ENCODE peak calls at places on chromosomes 1 and 21, in ten cellular contexts. One of them, this sample, is unnamed.

GRCh38 chr1:220874201-220874655 is 5.0 kb upstream of the HLX start:
- DNase-seq in lower lobe of right lung: no peak
- DNase-seq in NCI-H510A treated with DMSO at 0.1 percent for 48 hours: peak; percentile 37
- DNase-seq in HTR-8/SVneo: peak; percentile 65
- DNase-seq in iris pigment epithelial cell: peak; percentile 53
- DNase-seq in EL: peak; percentile 58
- DNase-seq in left ventricle myocardium inferior: no peak
- DNase-seq in HAP-1: peak; percentile 32
- DNase-seq in kidney tubule cell: peak; percentile 29
- DNase-seq in LHCN-M2: peak; percentile 63
- DNase-seq in this sample: peak; percentile 55

GRCh38 chr1:58785424-58786058 is 1.7 kb upstream of the JUN start:
- DNase-seq in HAP-1: no peak
- DNase-seq in left ventricle myocardium inferior: peak; percentile 63
- DNase-seq in kidney tubule cell: peak; percentile 96
- DNase-seq in EL: peak; percentile 64
- DNase-seq in lower lobe of right lung: peak; percentile 80
- DNase-seq in iris pigment epithelial cell: peak; percentile 54
- DNase-seq in NCI-H510A treated with DMSO at 0.1 percent for 48 hours: peak; percentile 98
- DNase-seq in HTR-8/SVneo: no peak
- DNase-seq in LHCN-M2: peak; percentile 88
- DNase-seq in this sample: peak; percentile 87

GRCh38 chr1:77412794-77413530 is 131.1 kb downstream of the AK5 start:
- DNase-seq in HAP-1: no peak
- DNase-seq in iris pigment epithelial cell: no peak
- DNase-seq in EL: no peak
- DNase-seq in HTR-8/SVneo: no peak
- DNase-seq in lower lobe of right lung: no peak
- DNase-seq in left ventricle myocardium inferior: no peak
- DNase-seq in kidney tubule cell: no peak
- DNase-seq in LHCN-M2: no peak
- DNase-seq in NCI-H510A treated with DMSO at 0.1 percent for 48 hours: no peak
- DNase-seq in this sample: no peak

GRCh38 chr1:95407864-95408291 is 173.9 kb downstream of the RWDD3 start:
- DNase-seq in LHCN-M2: no peak
- DNase-seq in NCI-H510A treated with DMSO at 0.1 percent for 48 hours: no peak
- DNase-seq in HAP-1: peak; percentile 56
- DNase-seq in kidney tubule cell: no peak
- DNase-seq in EL: no peak
- DNase-seq in left ventricle myocardium inferior: no peak
- DNase-seq in lower lobe of right lung: no peak
- DNase-seq in HTR-8/SVneo: no peak
- DNase-seq in iris pigment epithelial cell: no peak
- DNase-seq in this sample: no peak

GRCh38 chr21:45291613-45292398 is 4.1 kb upstream of the POFUT2 start:
- DNase-seq in LHCN-M2: no peak
- DNase-seq in kidney tubule cell: no peak
- DNase-seq in lower lobe of right lung: peak; percentile 50
- DNase-seq in NCI-H510A treated with DMSO at 0.1 percent for 48 hours: no peak
- DNase-seq in iris pigment epithelial cell: no peak
- DNase-seq in HAP-1: no peak
- DNase-seq in HTR-8/SVneo: no peak
- DNase-seq in left ventricle myocardium inferior: no peak
- DNase-seq in EL: no peak
- DNase-seq in this sample: no peak

GRCh38 chr21:17688912-17689874 is 76.5 kb upstream of the BTG3 start:
- DNase-seq in iris pigment epithelial cell: peak; percentile 5
- DNase-seq in HTR-8/SVneo: peak; percentile 42
- DNase-seq in EL: peak; percentile 28
- DNase-seq in kidney tubule cell: peak; percentile 70
- DNase-seq in HAP-1: peak; percentile 42
- DNase-seq in LHCN-M2: no peak
- DNase-seq in NCI-H510A treated with DMSO at 0.1 percent for 48 hours: no peak
- DNase-seq in left ventricle myocardium inferior: peak; percentile 23
- DNase-seq in lower lobe of right lung: peak; percentile 57
- DNase-seq in this sample: peak; percentile 86

GRCh38 chr1:149937779-149938178 is 1.1 kb upstream of the MTMR11 start:
- DNase-seq in lower lobe of right lung: no peak
- DNase-seq in iris pigment epithelial cell: no peak
- DNase-seq in kidney tubule cell: no peak
- DNase-seq in EL: no peak
- DNase-seq in NCI-H510A treated with DMSO at 0.1 percent for 48 hours: no peak
- DNase-seq in HAP-1: no peak
- DNase-seq in left ventricle myocardium inferior: no peak
- DNase-seq in HTR-8/SVneo: no peak
- DNase-seq in LHCN-M2: no peak
- DNase-seq in this sample: no peak

GRCh38 chr21:32826317-32827167 is 55.0 kb upstream of the PAXBP1 start:
- DNase-seq in kidney tubule cell: peak; percentile 57
- DNase-seq in left ventricle myocardium inferior: no peak
- DNase-seq in HAP-1: peak; percentile 56
- DNase-seq in NCI-H510A treated with DMSO at 0.1 percent for 48 hours: peak; percentile 60
- DNase-seq in EL: peak; percentile 52
- DNase-seq in HTR-8/SVneo: peak; percentile 20
- DNase-seq in LHCN-M2: peak; percentile 29
- DNase-seq in lower lobe of right lung: no peak
- DNase-seq in iris pigment epithelial cell: peak; percentile 72
- DNase-seq in this sample: peak; percentile 48

GRCh38 chr1:228547464-228547792 is 60.2 kb downstream of the RNF187 start:
- DNase-seq in left ventricle myocardium inferior: no peak
- DNase-seq in HAP-1: no peak
- DNase-seq in lower lobe of right lung: no peak
- DNase-seq in iris pigment epithelial cell: no peak
- DNase-seq in HTR-8/SVneo: no peak
- DNase-seq in kidney tubule cell: no peak
- DNase-seq in EL: no peak
- DNase-seq in LHCN-M2: no peak
- DNase-seq in NCI-H510A treated with DMSO at 0.1 percent for 48 hours: no peak
- DNase-seq in this sample: no peak

GRCh38 chr21:22536511-22536910 is 1538.3 kb downstream of the NCAM2 start:
- DNase-seq in EL: no peak
- DNase-seq in lower lobe of right lung: no peak
- DNase-seq in NCI-H510A treated with DMSO at 0.1 percent for 48 hours: no peak
- DNase-seq in iris pigment epithelial cell: peak; percentile 42
- DNase-seq in LHCN-M2: no peak
- DNase-seq in kidney tubule cell: no peak
- DNase-seq in left ventricle myocardium inferior: no peak
- DNase-seq in HAP-1: peak; percentile 7
- DNase-seq in HTR-8/SVneo: peak; percentile 47
- DNase-seq in this sample: no peak

GRCh38 chr21:41906770-41907169 is 27.6 kb upstream of the PRDM15 start:
- DNase-seq in EL: no peak
- DNase-seq in left ventricle myocardium inferior: no peak
- DNase-seq in lower lobe of right lung: no peak
- DNase-seq in LHCN-M2: no peak
- DNase-seq in kidney tubule cell: no peak
- DNase-seq in HTR-8/SVneo: no peak
- DNase-seq in iris pigment epithelial cell: no peak
- DNase-seq in NCI-H510A treated with DMSO at 0.1 percent for 48 hours: no peak
- DNase-seq in HAP-1: no peak
- DNase-seq in this sample: no peak

GRCh38 chr1:111045033-111045722 is 81.5 kb upstream of the LRIF1 start:
- DNase-seq in LHCN-M2: no peak
- DNase-seq in HAP-1: no peak
- DNase-seq in NCI-H510A treated with DMSO at 0.1 percent for 48 hours: no peak
- DNase-seq in iris pigment epithelial cell: no peak
- DNase-seq in left ventricle myocardium inferior: no peak
- DNase-seq in HTR-8/SVneo: no peak
- DNase-seq in lower lobe of right lung: no peak
- DNase-seq in EL: peak; percentile 28
- DNase-seq in kidney tubule cell: no peak
- DNase-seq in this sample: no peak

GRCh38 chr1:116409751-116410182 is 36.7 kb downstream of the ATP1A1 start:
- DNase-seq in lower lobe of right lung: no peak
- DNase-seq in left ventricle myocardium inferior: no peak
- DNase-seq in HAP-1: no peak
- DNase-seq in iris pigment epithelial cell: peak; percentile 51
- DNase-seq in kidney tubule cell: no peak
- DNase-seq in HTR-8/SVneo: no peak
- DNase-seq in NCI-H510A treated with DMSO at 0.1 percent for 48 hours: no peak
- DNase-seq in LHCN-M2: no peak
- DNase-seq in EL: no peak
- DNase-seq in this sample: no peak

GRCh38 chr1:115310821-115311220 is 27.2 kb downstream of the NGF start:
- DNase-seq in kidney tubule cell: no peak
- DNase-seq in EL: no peak
- DNase-seq in NCI-H510A treated with DMSO at 0.1 percent for 48 hours: no peak
- DNase-seq in HTR-8/SVneo: no peak
- DNase-seq in iris pigment epithelial cell: no peak
- DNase-seq in left ventricle myocardium inferior: no peak
- DNase-seq in LHCN-M2: no peak
- DNase-seq in lower lobe of right lung: no peak
- DNase-seq in HAP-1: no peak
- DNase-seq in this sample: no peak

GRCh38 chr1:206415913-206416312 is 54.4 kb upstream of the IKBKE start:
- DNase-seq in LHCN-M2: no peak
- DNase-seq in HAP-1: no peak
- DNase-seq in EL: no peak
- DNase-seq in HTR-8/SVneo: no peak
- DNase-seq in NCI-H510A treated with DMSO at 0.1 percent for 48 hours: no peak
- DNase-seq in kidney tubule cell: no peak
- DNase-seq in lower lobe of right lung: no peak
- DNase-seq in left ventricle myocardium inferior: no peak
- DNase-seq in iris pigment epithelial cell: no peak
- DNase-seq in this sample: no peak

GRCh38 chr1:64082459-64082858 is 121.0 kb upstream of the UBE2U start:
- DNase-seq in HTR-8/SVneo: peak; percentile 42
- DNase-seq in NCI-H510A treated with DMSO at 0.1 percent for 48 hours: no peak
- DNase-seq in HAP-1: no peak
- DNase-seq in LHCN-M2: peak; percentile 90
- DNase-seq in left ventricle myocardium inferior: no peak
- DNase-seq in EL: peak; percentile 93
- DNase-seq in iris pigment epithelial cell: peak; percentile 81
- DNase-seq in lower lobe of right lung: no peak
- DNase-seq in kidney tubule cell: peak; percentile 57
- DNase-seq in this sample: no peak

GRCh38 chr1:191671236-191671635 is 487.0 kb upstream of the RGS18 start:
- DNase-seq in lower lobe of right lung: no peak
- DNase-seq in iris pigment epithelial cell: peak; percentile 8
- DNase-seq in LHCN-M2: peak; percentile 63
- DNase-seq in HAP-1: no peak
- DNase-seq in HTR-8/SVneo: no peak
- DNase-seq in kidney tubule cell: peak; percentile 45
- DNase-seq in EL: peak; percentile 70
- DNase-seq in NCI-H510A treated with DMSO at 0.1 percent for 48 hours: no peak
- DNase-seq in left ventricle myocardium inferior: no peak
- DNase-seq in this sample: no peak

GRCh38 chr1:109137959-109138757 is 24.2 kb downstream of the ELAPOR1 start:
- DNase-seq in HTR-8/SVneo: no peak
- DNase-seq in LHCN-M2: no peak
- DNase-seq in lower lobe of right lung: no peak
- DNase-seq in HAP-1: no peak
- DNase-seq in kidney tubule cell: no peak
- DNase-seq in iris pigment epithelial cell: no peak
- DNase-seq in left ventricle myocardium inferior: no peak
- DNase-seq in EL: no peak
- DNase-seq in NCI-H510A treated with DMSO at 0.1 percent for 48 hours: no peak
- DNase-seq in this sample: no peak

GRCh38 chr21:30990514-30991304 is 47.6 kb downstream of the KRTAP19-8 start:
- DNase-seq in NCI-H510A treated with DMSO at 0.1 percent for 48 hours: no peak
- DNase-seq in HAP-1: no peak
- DNase-seq in iris pigment epithelial cell: no peak
- DNase-seq in LHCN-M2: no peak
- DNase-seq in HTR-8/SVneo: no peak
- DNase-seq in lower lobe of right lung: no peak
- DNase-seq in kidney tubule cell: no peak
- DNase-seq in left ventricle myocardium inferior: no peak
- DNase-seq in EL: no peak
- DNase-seq in this sample: no peak

GRCh38 chr1:66944330-66945274 is 19.8 kb downstream of the MIER1 start:
- DNase-seq in EL: peak; percentile 90
- DNase-seq in NCI-H510A treated with DMSO at 0.1 percent for 48 hours: no peak
- DNase-seq in HAP-1: no peak
- DNase-seq in HTR-8/SVneo: no peak
- DNase-seq in kidney tubule cell: peak; percentile 91
- DNase-seq in iris pigment epithelial cell: peak; percentile 88
- DNase-seq in lower lobe of right lung: no peak
- DNase-seq in LHCN-M2: peak; percentile 84
- DNase-seq in left ventricle myocardium inferior: no peak
- DNase-seq in this sample: no peak

GRCh38 chr1:28244549-28245251 is 8.8 kb downstream of the ATP5IF1 start:
- DNase-seq in LHCN-M2: no peak
- DNase-seq in iris pigment epithelial cell: no peak
- DNase-seq in kidney tubule cell: no peak
- DNase-seq in HAP-1: no peak
- DNase-seq in left ventricle myocardium inferior: peak; percentile 25
- DNase-seq in HTR-8/SVneo: no peak
- DNase-seq in EL: no peak
- DNase-seq in lower lobe of right lung: no peak
- DNase-seq in NCI-H510A treated with DMSO at 0.1 percent for 48 hours: no peak
- DNase-seq in this sample: no peak

GRCh38 chr1:10897981-10898728 is 101.7 kb upstream of the CASZ1 start:
- DNase-seq in HTR-8/SVneo: peak; percentile 53
- DNase-seq in LHCN-M2: peak; percentile 69
- DNase-seq in EL: peak; percentile 43
- DNase-seq in left ventricle myocardium inferior: no peak
- DNase-seq in iris pigment epithelial cell: no peak
- DNase-seq in kidney tubule cell: peak; percentile 36
- DNase-seq in NCI-H510A treated with DMSO at 0.1 percent for 48 hours: no peak
- DNase-seq in lower lobe of right lung: no peak
- DNase-seq in HAP-1: no peak
- DNase-seq in this sample: no peak

GRCh38 chr1:118785246-118785645 is 202.9 kb downstream of the TBX15 start:
- DNase-seq in HAP-1: no peak
- DNase-seq in HTR-8/SVneo: no peak
- DNase-seq in iris pigment epithelial cell: peak; percentile 7
- DNase-seq in kidney tubule cell: peak; percentile 74
- DNase-seq in lower lobe of right lung: no peak
- DNase-seq in NCI-H510A treated with DMSO at 0.1 percent for 48 hours: no peak
- DNase-seq in left ventricle myocardium inferior: no peak
- DNase-seq in LHCN-M2: peak; percentile 14
- DNase-seq in EL: peak; percentile 16
- DNase-seq in this sample: no peak

GRCh38 chr1:31122779-31123178 is 57.3 kb upstream of the PUM1 start:
- DNase-seq in HTR-8/SVneo: no peak
- DNase-seq in EL: no peak
- DNase-seq in kidney tubule cell: no peak
- DNase-seq in iris pigment epithelial cell: peak; percentile 70
- DNase-seq in LHCN-M2: no peak
- DNase-seq in NCI-H510A treated with DMSO at 0.1 percent for 48 hours: no peak
- DNase-seq in left ventricle myocardium inferior: no peak
- DNase-seq in HAP-1: no peak
- DNase-seq in lower lobe of right lung: no peak
- DNase-seq in this sample: no peak

GRCh38 chr1:5809207-5809788 is 182.9 kb downstream of the NPHP4 start:
- DNase-seq in kidney tubule cell: no peak
- DNase-seq in EL: no peak
- DNase-seq in lower lobe of right lung: no peak
- DNase-seq in NCI-H510A treated with DMSO at 0.1 percent for 48 hours: no peak
- DNase-seq in LHCN-M2: no peak
- DNase-seq in left ventricle myocardium inferior: no peak
- DNase-seq in iris pigment epithelial cell: no peak
- DNase-seq in HAP-1: no peak
- DNase-seq in HTR-8/SVneo: no peak
- DNase-seq in this sample: no peak

GRCh38 chr1:38839363-38839762 is 20.2 kb downstream of the RRAGC start:
- DNase-seq in HAP-1: no peak
- DNase-seq in left ventricle myocardium inferior: peak; percentile 74
- DNase-seq in iris pigment epithelial cell: no peak
- DNase-seq in NCI-H510A treated with DMSO at 0.1 percent for 48 hours: no peak
- DNase-seq in HTR-8/SVneo: no peak
- DNase-seq in LHCN-M2: no peak
- DNase-seq in lower lobe of right lung: no peak
- DNase-seq in EL: no peak
- DNase-seq in kidney tubule cell: no peak
- DNase-seq in this sample: no peak

GRCh38 chr1:103514920-103515503 is 10.5 kb upstream of the RNPC3 start:
- DNase-seq in kidney tubule cell: peak; percentile 57
- DNase-seq in NCI-H510A treated with DMSO at 0.1 percent for 48 hours: peak; percentile 40
- DNase-seq in LHCN-M2: peak; percentile 69
- DNase-seq in EL: peak; percentile 63
- DNase-seq in left ventricle myocardium inferior: no peak
- DNase-seq in iris pigment epithelial cell: peak; percentile 64
- DNase-seq in lower lobe of right lung: no peak
- DNase-seq in HTR-8/SVneo: peak; percentile 6
- DNase-seq in HAP-1: peak; percentile 49
- DNase-seq in this sample: peak; percentile 34